ENCODE peak calls at places on chromosomes 3 and 15, in seven cellular contexts. S is left cardiac atrium, F is epithelial cell of prostate, H is cardiac fibroblast, N is progenitor cell of endocrine pancreas, P is NCI-H1092 treated with DMSO at 0.1 percent for 48 hours, V is endodermal cell. J is an unnamed sample.
A peak's percentile ranks its signal among the peaks of the same experiment; 100 is the strongest.

GRCh38 chr3:189803254-189803653 is 172.1 kb downstream of the TP63 start:
- DNase-seq in S (no peak), H (no peak), V (no peak), N (no peak), P (no peak), F (no peak), J (no peak)

GRCh38 chr3:4956743-4957142 is 22.5 kb upstream of the BHLHE40 start:
- DNase-seq in N (no peak), H (no peak), F (no peak), P (no peak), V (no peak), S (no peak), J (no peak)

GRCh38 chr3:72750405-72750922 is 97.8 kb downstream of the SHQ1 start:
- DNase-seq in P (no peak), N (no peak), S (no peak), V (no peak), H (no peak), F (no peak), J (no peak)

GRCh38 chr15:69861331-69862171 is 236.2 kb downstream of the TLE3 start:
- DNase-seq in F (no peak), H (no peak), S (no peak), N (no peak), V (peak; percentile 82), P (no peak), J (no peak)

GRCh38 chr3:183878071-183878470 is 6.6 kb downstream of the PARL start:
- DNase-seq in F (no peak), S (no peak), N (no peak), H (no peak), V (no peak), P (no peak), J (peak; percentile 94)

GRCh38 chr15:58189148-58189811 is 51.1 kb downstream of the AQP9 start:
- DNase-seq in N (no peak), V (no peak), S (no peak), P (no peak), F (no peak), H (no peak), J (no peak)

GRCh38 chr3:175580318-175580717 is 721.2 kb downstream of the NAALADL2 start:
- DNase-seq in V (no peak), H (no peak), N (no peak), F (no peak), S (no peak), P (no peak), J (no peak)

GRCh38 chr3:45026957-45027356 is 854 bp downstream of the CLEC3B start:
- DNase-seq in V (no peak), H (peak; percentile 67), S (peak; percentile 88), N (no peak), P (no peak), F (no peak), J (no peak)

J was measured in KBM-7.